ENCODE peak calls at places on chromosomes 16 and 17, in seven cellular contexts. One of them, this sample, is unnamed.

GRCh38 chr17:45149037-45149668 is 878 bp downstream of the HEXIM1 start:
- DNase-seq in Calu3: peak; percentile 97
- DNase-seq in fibroblast of lung: peak; percentile 74
- DNase-seq in ovary: peak; percentile 90
- DNase-seq in progenitor cell of endocrine pancreas: peak; percentile 81
- DNase-seq in endodermal cell: peak; percentile 97
- DNase-seq in tibial artery: peak; percentile 95
- DNase-seq in this sample: peak; percentile 84

GRCh38 chr17:39002991-39003715 is 36.0 kb upstream of the FBXO47 start:
- DNase-seq in Calu3: no peak
- DNase-seq in fibroblast of lung: peak; percentile 52
- DNase-seq in ovary: no peak
- DNase-seq in progenitor cell of endocrine pancreas: no peak
- DNase-seq in endodermal cell: no peak
- DNase-seq in tibial artery: peak; percentile 90
- DNase-seq in this sample: no peak

GRCh38 chr17:32492648-32493289 is 6.0 kb downstream of the CDK5R1 start:
- DNase-seq in Calu3: no peak
- DNase-seq in fibroblast of lung: no peak
- DNase-seq in ovary: no peak
- DNase-seq in progenitor cell of endocrine pancreas: no peak
- DNase-seq in endodermal cell: no peak
- DNase-seq in tibial artery: no peak
- DNase-seq in this sample: no peak

GRCh38 chr16:81035975-81036750 is 521 bp downstream of the ATMIN start:
- DNase-seq in Calu3: peak; percentile 38
- DNase-seq in fibroblast of lung: peak; percentile 29
- DNase-seq in ovary: peak; percentile 44
- DNase-seq in progenitor cell of endocrine pancreas: peak; percentile 35
- DNase-seq in endodermal cell: peak; percentile 78
- DNase-seq in tibial artery: peak; percentile 66
- DNase-seq in this sample: peak; percentile 54

GRCh38 chr17:63489291-63489690 is 12.4 kb downstream of the ACE start:
- DNase-seq in Calu3: no peak
- DNase-seq in fibroblast of lung: no peak
- DNase-seq in ovary: no peak
- DNase-seq in progenitor cell of endocrine pancreas: no peak
- DNase-seq in endodermal cell: no peak
- DNase-seq in tibial artery: no peak
- DNase-seq in this sample: no peak

GRCh38 chr17:42112552-42113176 is at the start of gene DHX58:
- DNase-seq in Calu3: peak; percentile 83
- DNase-seq in fibroblast of lung: peak; percentile 61
- DNase-seq in ovary: peak; percentile 72
- DNase-seq in progenitor cell of endocrine pancreas: no peak
- DNase-seq in endodermal cell: no peak
- DNase-seq in tibial artery: peak; percentile 86
- DNase-seq in this sample: no peak

GRCh38 chr17:81063488-81064093 is 28.6 kb downstream of the BAIAP2 start:
- DNase-seq in Calu3: no peak
- DNase-seq in fibroblast of lung: no peak
- DNase-seq in ovary: no peak
- DNase-seq in progenitor cell of endocrine pancreas: no peak
- DNase-seq in endodermal cell: no peak
- DNase-seq in tibial artery: no peak
- DNase-seq in this sample: no peak

GRCh38 chr16:55015181-55015913 is 84.7 kb downstream of the IRX5 start:
- DNase-seq in Calu3: no peak
- DNase-seq in fibroblast of lung: peak; percentile 63
- DNase-seq in ovary: no peak
- DNase-seq in progenitor cell of endocrine pancreas: no peak
- DNase-seq in endodermal cell: no peak
- DNase-seq in tibial artery: no peak
- DNase-seq in this sample: no peak

GRCh38 chr16:81366316-81366932 is 51.7 kb downstream of the GAN start:
- DNase-seq in Calu3: peak; percentile 36
- DNase-seq in fibroblast of lung: peak; percentile 26
- DNase-seq in ovary: no peak
- DNase-seq in progenitor cell of endocrine pancreas: no peak
- DNase-seq in endodermal cell: no peak
- DNase-seq in tibial artery: no peak
- DNase-seq in this sample: peak; percentile 8

GRCh38 chr16:87837627-87838289 is 31.5 kb downstream of the SLC7A5 start:
- DNase-seq in Calu3: no peak
- DNase-seq in fibroblast of lung: no peak
- DNase-seq in ovary: no peak
- DNase-seq in progenitor cell of endocrine pancreas: no peak
- DNase-seq in endodermal cell: no peak
- DNase-seq in tibial artery: no peak
- DNase-seq in this sample: no peak

GRCh38 chr17:43917348-43918025 is 10.2 kb upstream of the MPP2 start:
- DNase-seq in Calu3: no peak
- DNase-seq in fibroblast of lung: peak; percentile 19
- DNase-seq in ovary: no peak
- DNase-seq in progenitor cell of endocrine pancreas: no peak
- DNase-seq in endodermal cell: peak; percentile 92
- DNase-seq in tibial artery: no peak
- DNase-seq in this sample: peak; percentile 47

GRCh38 chr16:84088695-84089395 is 27.9 kb downstream of the MBTPS1 start:
- DNase-seq in Calu3: no peak
- DNase-seq in fibroblast of lung: no peak
- DNase-seq in ovary: no peak
- DNase-seq in progenitor cell of endocrine pancreas: no peak
- DNase-seq in endodermal cell: no peak
- DNase-seq in tibial artery: no peak
- DNase-seq in this sample: no peak
- TF ChIP-seq CTCF in Calu3: no peak
- TF ChIP-seq CTCF in fibroblast of lung: no peak
- TF ChIP-seq CTCF in ovary: no peak
- TF ChIP-seq CTCF in progenitor cell of endocrine pancreas: no peak
- TF ChIP-seq CTCF in endodermal cell: peak; percentile 27
- TF ChIP-seq CTCF in tibial artery: no peak
- TF ChIP-seq CTCF in this sample: no peak

GRCh38 chr16:68280160-68280559 is 15.8 kb downstream of the SLC7A6 start:
- DNase-seq in Calu3: no peak
- DNase-seq in fibroblast of lung: no peak
- DNase-seq in ovary: no peak
- DNase-seq in progenitor cell of endocrine pancreas: no peak
- DNase-seq in endodermal cell: no peak
- DNase-seq in tibial artery: no peak
- DNase-seq in this sample: no peak

GRCh38 chr16:68282064-68282452 is 17.7 kb downstream of the SLC7A6 start:
- DNase-seq in Calu3: no peak
- DNase-seq in fibroblast of lung: no peak
- DNase-seq in ovary: no peak
- DNase-seq in progenitor cell of endocrine pancreas: no peak
- DNase-seq in endodermal cell: no peak
- DNase-seq in tibial artery: no peak
- DNase-seq in this sample: no peak

GRCh38 chr16:68279726-68280125 is 15.4 kb downstream of the SLC7A6 start:
- DNase-seq in Calu3: no peak
- DNase-seq in fibroblast of lung: no peak
- DNase-seq in ovary: no peak
- DNase-seq in progenitor cell of endocrine pancreas: no peak
- DNase-seq in endodermal cell: no peak
- DNase-seq in tibial artery: no peak
- DNase-seq in this sample: no peak

GRCh38 chr16:68283346-68283745 is 19.0 kb downstream of the SLC7A6 start:
- DNase-seq in Calu3: no peak
- DNase-seq in fibroblast of lung: no peak
- DNase-seq in ovary: no peak
- DNase-seq in progenitor cell of endocrine pancreas: no peak
- DNase-seq in endodermal cell: no peak
- DNase-seq in tibial artery: no peak
- DNase-seq in this sample: no peak

DNA sequence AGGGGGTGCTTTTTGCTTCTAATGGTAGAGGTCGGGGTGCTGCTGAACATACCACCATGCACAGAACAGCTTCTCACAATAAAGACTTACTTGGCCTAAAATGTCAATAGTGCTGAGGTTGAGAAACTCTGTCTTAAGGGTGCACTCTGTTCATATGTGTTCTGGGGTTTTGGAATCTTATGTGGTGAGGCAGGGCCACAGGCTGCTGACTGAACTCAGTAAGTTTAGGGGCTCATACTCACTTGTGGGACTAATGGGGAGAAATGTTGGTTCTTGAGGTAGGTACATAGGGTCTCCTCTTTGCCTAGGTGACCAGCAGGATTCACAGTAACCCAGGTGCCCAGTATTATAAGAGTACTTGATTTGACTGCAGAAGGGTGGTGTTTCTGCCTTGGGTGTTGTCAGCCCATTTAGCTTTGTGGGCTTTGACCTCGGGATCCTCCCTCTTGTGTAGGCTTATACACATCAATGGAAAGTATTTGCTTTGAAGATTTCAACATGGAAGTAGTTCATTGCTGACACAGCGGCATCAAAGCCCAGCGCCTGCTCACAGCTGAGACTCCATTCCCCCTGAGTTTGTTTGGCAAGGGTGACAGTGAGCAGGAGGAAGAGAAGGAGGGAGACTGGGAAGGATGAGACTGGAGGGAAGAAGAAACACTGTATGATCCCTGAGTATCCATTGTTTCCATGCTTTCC is 17.2 kb downstream of the SLC7A6 start:
- DNase-seq in Calu3: no peak
- DNase-seq in fibroblast of lung: no peak
- DNase-seq in ovary: no peak
- DNase-seq in progenitor cell of endocrine pancreas: no peak
- DNase-seq in endodermal cell: no peak
- DNase-seq in tibial artery: no peak
- DNase-seq in this sample: no peak
- TF ChIP-seq CTCF in Calu3: no peak
- TF ChIP-seq CTCF in fibroblast of lung: no peak
- TF ChIP-seq CTCF in ovary: no peak
- TF ChIP-seq CTCF in progenitor cell of endocrine pancreas: no peak
- TF ChIP-seq CTCF in endodermal cell: no peak
- TF ChIP-seq CTCF in tibial artery: no peak
- TF ChIP-seq CTCF in this sample: no peak

GRCh38 chr16:89599451-89599858 is 14.0 kb upstream of the DPEP1 start:
- DNase-seq in Calu3: peak; percentile 64
- DNase-seq in fibroblast of lung: no peak
- DNase-seq in ovary: no peak
- DNase-seq in progenitor cell of endocrine pancreas: no peak
- DNase-seq in endodermal cell: peak; percentile 95
- DNase-seq in tibial artery: no peak
- DNase-seq in this sample: peak; percentile 61
- TF ChIP-seq CTCF in Calu3: peak; percentile 35
- TF ChIP-seq CTCF in fibroblast of lung: peak; percentile 30
- TF ChIP-seq CTCF in ovary: no peak
- TF ChIP-seq CTCF in progenitor cell of endocrine pancreas: peak; percentile 48
- TF ChIP-seq CTCF in endodermal cell: peak; percentile 79
- TF ChIP-seq CTCF in tibial artery: no peak
- TF ChIP-seq CTCF in this sample: peak; percentile 27

GRCh38 chr17:83177611-83178532 is 98.5 kb downstream of the METRNL start:
- DNase-seq in Calu3: no peak
- DNase-seq in fibroblast of lung: no peak
- DNase-seq in ovary: peak; percentile 14
- DNase-seq in progenitor cell of endocrine pancreas: no peak
- DNase-seq in endodermal cell: peak; percentile 42
- DNase-seq in tibial artery: no peak
- DNase-seq in this sample: peak; percentile 2

GRCh38 chr17:83179811-83180210 is 100.4 kb downstream of the METRNL start:
- DNase-seq in Calu3: no peak
- DNase-seq in fibroblast of lung: no peak
- DNase-seq in ovary: peak; percentile 14
- DNase-seq in progenitor cell of endocrine pancreas: no peak
- DNase-seq in endodermal cell: peak; percentile 37
- DNase-seq in tibial artery: no peak
- DNase-seq in this sample: peak; percentile 1

GRCh38 chr17:83180264-83180995 is 101.0 kb downstream of the METRNL start:
- DNase-seq in Calu3: no peak
- DNase-seq in fibroblast of lung: no peak
- DNase-seq in ovary: peak; percentile 12
- DNase-seq in progenitor cell of endocrine pancreas: no peak
- DNase-seq in endodermal cell: peak; percentile 37
- DNase-seq in tibial artery: no peak
- DNase-seq in this sample: peak; percentile 1

GRCh38 chr17:83178533-83179201 is 99.3 kb downstream of the METRNL start:
- DNase-seq in Calu3: no peak
- DNase-seq in fibroblast of lung: no peak
- DNase-seq in ovary: peak; percentile 17
- DNase-seq in progenitor cell of endocrine pancreas: no peak
- DNase-seq in endodermal cell: peak; percentile 38
- DNase-seq in tibial artery: no peak
- DNase-seq in this sample: peak; percentile 12

GRCh38 chr17:83179378-83179777 is 100.0 kb downstream of the METRNL start:
- DNase-seq in Calu3: no peak
- DNase-seq in fibroblast of lung: no peak
- DNase-seq in ovary: peak; percentile 36
- DNase-seq in progenitor cell of endocrine pancreas: no peak
- DNase-seq in endodermal cell: peak; percentile 33
- DNase-seq in tibial artery: no peak
- DNase-seq in this sample: peak; percentile 0
- TF ChIP-seq CTCF in Calu3: no peak
- TF ChIP-seq CTCF in fibroblast of lung: no peak
- TF ChIP-seq CTCF in ovary: no peak
- TF ChIP-seq CTCF in progenitor cell of endocrine pancreas: no peak
- TF ChIP-seq CTCF in endodermal cell: no peak
- TF ChIP-seq CTCF in tibial artery: no peak
- TF ChIP-seq CTCF in this sample: no peak

This sample was measured in nephron progenitor cell.